ENCODE peak calls at places on chromosomes 16 and 17, in four cellular contexts. D is prostate gland, O is fibroblast of lung, A is stomach. V is an unnamed sample.
A peak's percentile ranks its signal among the peaks of the same experiment; 100 is the strongest.

GRCh38 chr17:58493506-58493905 is 5.3 kb upstream of the HSF5 start:
- DNase-seq in D (no peak), O (no peak), A (no peak), V (no peak)

GRCh38 chr17:66748578-66748977 is 86.3 kb upstream of the CACNG5 start:
- DNase-seq in D (no peak), O (no peak), A (no peak), V (no peak)

GRCh38 chr16:11497329-11497805 is 89.4 kb downstream of the LITAF start:
- DNase-seq in D (peak; percentile 95), O (peak; percentile 53), A (peak; percentile 97), V (peak; percentile 93)

GRCh38 chr17:65542595-65542994 is 18.9 kb downstream of the AXIN2 start:
- DNase-seq in D (no peak), O (no peak), A (no peak), V (no peak)

GRCh38 chr16:7137560-7138330 is 194.9 kb upstream of the RBFOX1 start:
- DNase-seq in D (no peak), O (no peak), A (no peak), V (peak; percentile 2)

GRCh38 chr17:31825961-31826691 is 32.9 kb downstream of the COPRS start:
- DNase-seq in D (no peak), O (no peak), A (no peak), V (peak; percentile 46)

GRCh38 chr16:74034862-74035261 is 261.8 kb upstream of the PSMD7 start:
- DNase-seq in D (no peak), O (peak; percentile 69), A (no peak), V (peak; percentile 16)

GRCh38 chr16:10609410-10609774 is 29.0 kb upstream of the EMP2 start:
- DNase-seq in D (no peak), O (peak; percentile 65), A (no peak), V (no peak)

GRCh38 chr17:17938388-17939107 is 33.7 kb downstream of the TOM1L2 start:
- DNase-seq in D (no peak), O (no peak), A (no peak), V (peak; percentile 71)

GRCh38 chr17:55273579-55274370 is 9.0 kb downstream of the HLF start:
- DNase-seq in D (peak; percentile 80), O (no peak), A (peak; percentile 84), V (peak; percentile 39)

GRCh38 chr17:56913000-56913866 is 616 bp downstream of the TRIM25 start:
- DNase-seq in D (peak; percentile 13), O (no peak), A (no peak), V (no peak)

GRCh38 chr17:8924595-8924994 is 40.9 kb downstream of the PIK3R5 start:
- DNase-seq in D (no peak), O (no peak), A (no peak), V (no peak)

GRCh38 chr16:54284319-54284930 is 2.2 kb downstream of the IRX3 start:
- DNase-seq in D (peak; percentile 30), O (no peak), A (peak; percentile 58), V (peak; percentile 16)

GRCh38 chr16:46632778-46633733 is 11.9 kb upstream of the SHCBP1 start:
- DNase-seq in D (no peak), O (no peak), A (no peak), V (no peak)

GRCh38 chr17:80847506-80848230 is 144.0 kb upstream of the CHMP6 start:
- DNase-seq in D (no peak), O (no peak), A (no peak), V (no peak)
- H3K27ac ChIP-seq in D (no peak overlapping the region), O (no peak overlapping the region), A (no peak overlapping the region), V (peak overlapping the region; percentile 79)

GRCh38 chr17:32941419-32942032 is 13.6 kb downstream of the TMEM98 start:
- DNase-seq in D (no peak), O (no peak), A (no peak), V (no peak)
- TF ChIP-seq CTCF in D (peak; percentile 24), O (peak; percentile 34), A (peak; percentile 5), V (no peak)

DNA sequence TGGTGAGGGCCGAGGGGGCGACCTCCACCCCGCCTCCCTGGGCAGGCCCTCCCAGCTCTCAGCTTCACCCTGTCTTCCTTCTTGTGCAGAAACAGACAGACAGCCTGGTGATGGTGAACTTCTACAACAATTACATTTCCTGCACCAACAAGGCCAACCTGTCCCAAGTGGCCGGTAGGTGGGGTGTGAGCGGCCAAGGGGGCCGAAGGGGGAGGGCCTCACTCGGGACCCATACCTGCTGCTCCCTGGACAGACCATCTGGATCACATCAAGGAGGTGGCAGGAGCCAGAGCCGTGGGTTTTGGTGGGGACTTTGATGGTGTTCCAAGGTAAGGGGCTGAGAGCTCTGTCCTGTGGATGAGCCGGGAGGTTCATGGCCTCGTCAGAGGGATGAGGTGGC is 20.1 kb downstream of the CHMP1A start:
- DNase-seq in D (no peak), O (no peak), A (no peak), V (no peak)
- H3K27ac ChIP-seq in D (no peak overlapping the region), O (no peak overlapping the region), A (no peak overlapping the region), V (no peak overlapping the region)

GRCh38 chr17:47620503-47621245 is 29.0 kb upstream of the KPNB1 start:
- DNase-seq in D (no peak), O (no peak), A (no peak), V (peak; percentile 46)

GRCh38 chr17:47621293-47622178 is 28.2 kb upstream of the KPNB1 start:
- DNase-seq in D (peak; percentile 8), O (peak; percentile 80), A (no peak), V (peak; percentile 92)

GRCh38 chr17:47611372-47612350 is 38.1 kb upstream of the KPNB1 start:
- DNase-seq in D (no peak), O (peak; percentile 31), A (no peak), V (no peak)

GRCh38 chr17:47618416-47618815 is 31.3 kb upstream of the KPNB1 start:
- DNase-seq in D (no peak), O (no peak), A (no peak), V (no peak)

DNA sequence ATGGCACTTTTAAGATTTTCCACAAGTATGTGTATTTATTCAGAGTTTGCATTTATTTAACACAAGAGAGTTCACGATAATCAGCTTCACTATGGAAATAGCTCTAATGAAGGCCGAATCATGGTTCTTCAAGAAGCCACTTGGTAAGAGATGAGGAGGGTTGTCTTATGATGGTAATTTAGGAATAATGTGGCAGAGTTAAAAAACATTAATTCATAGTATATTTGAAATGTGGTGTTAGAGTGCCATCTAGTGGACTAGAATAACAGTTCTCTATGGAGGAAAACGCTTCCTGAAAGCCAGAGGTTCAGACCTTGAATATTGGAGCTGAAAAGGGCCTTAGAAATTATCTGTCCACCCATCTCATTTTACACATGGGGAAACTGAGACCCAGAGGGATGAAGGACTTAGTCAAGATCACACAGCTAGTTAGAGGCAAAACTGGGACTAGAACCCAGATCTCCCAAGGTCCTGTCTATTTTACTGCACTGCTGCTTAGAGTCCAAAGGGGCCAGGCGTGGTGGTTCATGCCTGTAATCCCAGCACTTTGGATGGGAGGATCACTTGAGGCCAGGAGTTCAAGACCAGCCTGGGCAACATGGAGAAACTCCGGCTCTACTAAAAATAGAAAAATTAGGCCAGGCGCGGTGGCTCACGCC is 33.8 kb upstream of the KPNB1 start:
- DNase-seq in D (no peak), O (peak; percentile 71), A (no peak), V (peak; percentile 19)
- TF ChIP-seq CTCF in D (peak; percentile 87), O (peak; percentile 54), A (peak; percentile 66), V (peak; percentile 79)

DNA sequence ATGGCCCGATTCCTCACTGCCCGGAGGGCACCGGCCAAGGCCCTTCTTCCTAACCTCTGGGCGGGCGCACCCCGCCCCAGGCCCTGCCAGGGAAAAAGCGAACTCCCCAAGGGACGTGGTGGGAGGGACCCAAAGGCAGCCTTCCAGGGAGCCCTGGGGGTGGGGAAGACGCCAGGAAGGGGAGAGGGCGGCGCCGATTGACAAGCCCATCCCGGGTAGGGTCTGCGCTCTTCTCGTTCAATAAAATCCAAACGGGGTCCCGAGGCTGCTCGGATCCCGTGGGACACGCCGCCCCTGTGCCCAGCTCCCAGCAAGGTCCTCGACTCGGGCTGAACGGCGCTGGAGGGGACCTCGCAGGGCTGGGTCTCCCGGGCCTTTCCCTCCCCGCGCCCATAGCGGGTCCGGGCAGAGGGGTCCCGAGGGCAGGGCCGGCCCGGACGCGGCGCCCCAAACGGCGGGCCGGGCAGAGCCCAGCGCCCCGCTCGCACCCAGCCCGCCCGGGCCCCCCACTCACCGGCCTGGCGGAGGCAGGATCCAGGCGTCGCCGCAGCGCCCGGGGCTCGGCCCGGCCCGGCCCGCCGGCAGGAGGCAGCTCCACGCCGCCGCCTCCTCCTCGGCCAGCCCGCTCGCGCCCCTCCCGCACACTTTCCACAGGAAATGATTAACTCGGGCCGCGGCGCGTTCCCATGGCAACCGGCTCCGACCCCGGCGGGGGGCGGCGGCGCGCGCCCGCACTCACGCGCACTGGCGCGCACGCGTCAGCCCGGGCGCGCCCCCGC is at the start of gene KIFC3:
- DNase-seq in D (peak; percentile 52), O (peak; percentile 59), A (peak; percentile 83), V (peak; percentile 68)
- H3K27ac ChIP-seq in D (peak within 1 kb of the TSS; percentile 75), O (peak within 1 kb of the TSS; percentile 92), A (peak within 1 kb of the TSS; percentile 89), V (peak within 1 kb of the TSS; percentile 90)

GRCh38 chr16:30395992-30396560 is 856 bp downstream of the ZNF48 start:
- DNase-seq in D (no peak), O (no peak), A (no peak), V (no peak)

GRCh38 chr16:30394603-30395154 is 541 bp upstream of the ZNF48 start:
- DNase-seq in D (no peak), O (no peak), A (no peak), V (no peak)

GRCh38 chr16:30397776-30398659 is 2.8 kb downstream of the ZNF48 start:
- DNase-seq in D (no peak), O (no peak), A (no peak), V (no peak)

GRCh38 chr16:30397056-30397455 is 1.8 kb downstream of the ZNF48 start:
- DNase-seq in D (no peak), O (no peak), A (no peak), V (no peak)

DNA sequence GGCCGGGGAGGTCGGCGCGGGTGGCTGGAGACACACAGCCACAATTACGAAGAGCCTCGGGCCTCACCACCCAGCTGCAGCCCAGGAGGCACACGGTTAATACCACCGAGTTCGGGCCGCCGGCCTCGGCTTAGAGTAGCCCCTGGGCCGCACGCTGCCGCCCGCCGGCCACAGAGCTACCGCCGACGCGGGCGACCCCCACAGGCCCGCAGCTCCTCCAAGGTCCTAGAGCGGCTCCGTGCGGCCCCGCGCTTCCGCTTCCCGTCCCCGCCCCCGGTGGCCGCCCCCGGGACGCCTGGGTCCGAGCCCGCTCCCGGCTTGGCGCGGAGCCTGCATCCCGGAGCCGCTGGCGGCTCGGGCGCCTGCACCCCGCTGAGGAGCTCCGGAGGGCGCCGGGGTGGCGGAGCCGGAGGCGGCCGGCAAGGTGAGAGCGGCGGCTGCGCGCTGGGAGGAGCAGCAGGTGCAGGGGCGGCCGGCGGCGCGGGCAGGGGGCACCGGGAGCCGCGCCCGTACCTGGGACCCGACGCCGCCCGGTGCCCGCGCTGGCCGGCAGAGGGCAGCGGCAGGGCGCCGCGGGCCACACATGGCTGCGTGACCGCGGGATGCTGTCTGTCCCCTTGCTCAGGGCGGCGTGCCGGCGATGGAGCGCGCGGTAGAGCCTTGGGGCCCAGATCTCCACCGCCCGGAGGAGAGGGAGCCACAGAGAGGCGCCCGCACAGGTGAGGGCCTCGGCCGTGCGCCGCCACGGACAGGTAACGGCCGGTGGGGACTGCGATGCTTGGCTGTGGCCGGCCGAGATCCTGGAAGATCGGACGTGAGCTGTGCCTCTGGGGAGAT is at the start of gene ZNF48:
- DNase-seq in D (peak; percentile 84), O (peak; percentile 90), A (peak; percentile 88), V (peak; percentile 38)
- TF ChIP-seq CTCF in D (no peak), O (peak; percentile 11), A (no peak), V (peak; percentile 76)

DNA sequence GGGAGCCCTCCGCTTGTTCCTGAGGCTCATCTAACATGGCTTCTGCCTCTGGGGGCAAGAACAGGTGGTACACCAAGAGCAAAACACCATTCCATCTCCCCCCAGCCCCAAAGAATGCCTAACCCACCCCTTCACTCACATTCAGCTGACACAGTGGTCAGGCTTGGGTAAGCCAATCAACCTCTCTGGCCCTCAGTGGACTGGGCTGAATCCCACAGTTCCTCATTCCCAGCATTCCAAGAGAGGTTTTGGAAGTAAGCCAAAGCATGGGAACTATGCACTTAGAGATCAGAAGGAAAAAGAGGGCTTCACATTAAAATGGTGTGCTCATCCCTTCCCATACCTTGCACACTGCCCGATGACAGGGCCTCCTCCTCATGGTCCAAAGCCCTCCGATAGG is 7.8 kb downstream of the PIGS start:
- DNase-seq in D (no peak), O (peak; percentile 24), A (no peak), V (no peak)
- H3K27ac ChIP-seq in D (no peak overlapping the region), O (no peak overlapping the region), A (no peak overlapping the region), V (no peak overlapping the region)

V was measured in RWPE1.